ENCODE peak calls at places on chromosome 2, in six cellular contexts. L, A, I, Y, V and T are unnamed samples.

GRCh38 chr2:60544980-60545560 is 8.4 kb downstream of the BCL11A start:
- DNase-seq in A (no peak), L (no peak), V (no peak), Y (no peak), I (no peak), T (no peak)

GRCh38 chr2:239459581-239459980 is 58.8 kb upstream of the HDAC4 start:
- DNase-seq in L (no peak), A (peak), I (no peak), V (no peak), Y (no peak), T (peak)

GRCh38 chr2:133792223-133792622 is 224.0 kb upstream of the NCKAP5 start:
- DNase-seq in A (no peak), Y (no peak), V (no peak), I (no peak), L (no peak), T (no peak)

GRCh38 chr2:218679119-218679518 is 7.2 kb downstream of the STK36 start:
- DNase-seq in V (no peak), I (no peak), L (no peak), A (no peak), Y (no peak), T (no peak)

GRCh38 chr2:74290066-74290465 is 53.1 kb downstream of the SLC4A5 start:
- DNase-seq in Y (no peak), V (no peak), I (no peak), L (no peak), A (peak), T (no peak)

GRCh38 chr2:192828947-192829346 is 634.2 kb upstream of the TMEFF2 start:
- DNase-seq in V (no peak), A (no peak), Y (no peak), L (no peak), I (no peak), T (no peak)

GRCh38 chr2:135984199-135985017 is 1.0 kb downstream of the DARS1 start:
- DNase-seq in A (no peak), V (no peak), L (no peak), Y (no peak), I (peak), T (no peak)

GRCh38 chr2:54274781-54275242 is 18.8 kb upstream of the TSPYL6 start:
- DNase-seq in L (no peak), V (no peak), Y (no peak), I (no peak), A (no peak), T (no peak)

GRCh38 chr2:120275617-120276400 is 23.2 kb downstream of the RALB start:
- DNase-seq in Y (no peak), A (no peak), V (no peak), I (no peak), L (no peak), T (no peak)

GRCh38 chr2:144835634-144836351 is 315.9 kb upstream of the ZEB2 start:
- DNase-seq in L (no peak), I (no peak), A (no peak), V (no peak), Y (no peak), T (no peak)

GRCh38 chr2:186059096-186059495 is 320.5 kb downstream of the FSIP2 start:
- DNase-seq in V (no peak), A (no peak), Y (no peak), L (no peak), I (no peak), T (no peak)

GRCh38 chr2:150643106-150643730 is 155.8 kb upstream of the RND3 start:
- DNase-seq in V (no peak), L (no peak), Y (no peak), I (no peak), A (no peak), T (no peak)

GRCh38 chr2:14776216-14776615 is 143.7 kb downstream of the LRATD1 start:
- DNase-seq in I (no peak), V (no peak), Y (no peak), A (no peak), L (no peak), T (no peak)

GRCh38 chr2:24359701-24360049 is 661 bp downstream of the ITSN2 start:
- DNase-seq in A (no peak), I (no peak), Y (no peak), L (peak), V (no peak), T (peak)

GRCh38 chr2:68317971-68318685 is 1.6 kb downstream of the CNRIP1 start:
- DNase-seq in I (no peak), V (no peak), Y (no peak), A (no peak), L (no peak), T (peak)

GRCh38 chr2:209307161-209308001 is 116.5 kb upstream of the MAP2 start:
- DNase-seq in L (no peak), I (no peak), V (no peak), A (no peak), Y (no peak), T (no peak)

GRCh38 chr2:63012541-63012940 is 38.1 kb upstream of the OTX1 start:
- DNase-seq in I (no peak), Y (no peak), V (no peak), A (no peak), L (no peak), T (no peak)

GRCh38 chr2:162079514-162079913 is 5.5 kb upstream of the DPP4 start:
- DNase-seq in L (no peak), Y (no peak), V (no peak), I (no peak), A (no peak), T (no peak)